ENCODE peak calls at places on chromosomes 1 and 21, in seven cellular contexts. O, X, K, N, F, H and I are unnamed samples.

GRCh38 chr1:33410091-33410701 is 20.7 kb downstream of the PHC2 start:
- DNase-seq in F (no peak), O (no peak), N (no peak), H (no peak), X (no peak), K (no peak), I (no peak)

GRCh38 chr1:208807446-208808117 is 563.4 kb upstream of the PLXNA2 start:
- DNase-seq in K (no peak), H (no peak), F (no peak), X (no peak), O (peak; percentile 31), N (no peak), I (no peak)

GRCh38 chr1:55426619-55427018 is 211.5 kb upstream of the USP24 start:
- DNase-seq in X (no peak), O (no peak), F (no peak), N (no peak), H (no peak), K (no peak), I (no peak)

GRCh38 chr1:81408404-81408803 is 392.3 kb upstream of the ADGRL2 start:
- DNase-seq in F (no peak), H (no peak), X (no peak), K (no peak), N (no peak), O (no peak), I (no peak)

GRCh38 chr1:203128691-203129500 is 1.4 kb downstream of the ADORA1 start:
- DNase-seq in F (peak; percentile 70), O (peak; percentile 60), X (no peak), K (no peak), H (no peak), N (no peak), I (peak; percentile 44)

GRCh38 chr1:198492872-198493271 is 47.6 kb downstream of the ATP6V1G3 start:
- DNase-seq in X (no peak), N (no peak), F (no peak), K (no peak), H (no peak), O (no peak), I (no peak)

GRCh38 chr1:16174261-16174871 is 18.5 kb upstream of the EPHA2 start:
- DNase-seq in N (no peak), F (no peak), X (no peak), O (no peak), K (no peak), H (peak; percentile 44), I (no peak)

GRCh38 chr1:40539338-40539737 is 7.9 kb downstream of the ZNF684 start:
- DNase-seq in K (no peak), H (no peak), O (no peak), X (no peak), F (no peak), N (no peak), I (no peak)

GRCh38 chr21:37365657-37366487 is 701 bp upstream of the DYRK1A start:
- DNase-seq in N (peak; percentile 89), H (peak; percentile 78), F (peak; percentile 84), X (peak; percentile 91), K (peak; percentile 76), O (no peak), I (peak; percentile 86)

GRCh38 chr1:160416369-160416768 is 16.0 kb downstream of the VANGL2 start:
- DNase-seq in X (peak; percentile 51), N (no peak), O (no peak), H (no peak), F (no peak), K (peak; percentile 47), I (no peak)

GRCh38 chr1:87560961-87561360 is 232.3 kb downstream of the LMO4 start:
- DNase-seq in F (no peak), O (no peak), K (no peak), H (no peak), N (no peak), X (no peak), I (no peak)

GRCh38 chr1:174013864-174014418 is 8.2 kb downstream of the RC3H1 start:
- DNase-seq in O (no peak), K (no peak), X (no peak), F (no peak), H (no peak), N (no peak), I (no peak)

GRCh38 chr1:225601902-225602589 is 50.9 kb downstream of the ENAH start:
- DNase-seq in K (no peak), N (no peak), O (no peak), H (no peak), F (no peak), X (no peak), I (no peak)

GRCh38 chr1:67651031-67651430 is 34.0 kb upstream of the GADD45A start:
- DNase-seq in N (no peak), H (no peak), X (no peak), K (no peak), F (no peak), O (no peak), I (no peak)

GRCh38 chr21:44279621-44280260 is 5.9 kb upstream of the AIRE start:
- DNase-seq in K (no peak), X (no peak), N (no peak), O (no peak), H (no peak), F (no peak), I (no peak)

GRCh38 chr1:11484321-11484655 is 5.3 kb downstream of the DISP3 start:
- DNase-seq in N (no peak), F (no peak), X (no peak), O (no peak), H (no peak), K (no peak), I (no peak)

GRCh38 chr1:85707990-85708825 is at the start of gene ZNHIT6:
- DNase-seq in H (peak; percentile 87), X (peak; percentile 97), F (peak; percentile 95), O (peak; percentile 89), K (peak; percentile 89), N (peak; percentile 75), I (peak; percentile 94)

GRCh38 chr1:202656951-202657646 is 53.2 kb downstream of the SYT2 start:
- DNase-seq in K (peak; percentile 85), H (no peak), F (no peak), X (peak; percentile 51), N (no peak), O (no peak), I (no peak)

GRCh38 chr1:116954450-116954849 is 44.7 kb downstream of the PTGFRN start:
- DNase-seq in O (no peak), X (no peak), K (no peak), H (no peak), N (no peak), F (no peak), I (no peak)

GRCh38 chr1:100736766-100737165 is 17.2 kb downstream of the VCAM1 start:
- DNase-seq in F (no peak), H (no peak), O (no peak), K (no peak), N (no peak), X (peak; percentile 48), I (no peak)

GRCh38 chr1:33886452-33886851 is 22.6 kb downstream of the HMGB4 start:
- DNase-seq in O (no peak), H (no peak), N (no peak), F (no peak), K (peak; percentile 23), X (no peak), I (no peak)